ENCODE peak calls at places on chromosomes 11 and 22, in five cellular contexts. R is GM23338, G is mesendoderm, X is MM.1S, I is Caco-2. S is an unnamed sample. For H3K27me3 and H3K4me1, the result is how much of the 10 kb centered on the place peaks cover.

GRCh38 chr11:93370260-93370659 is 39.7 kb downstream of the DEUP1 start:
- DNase-seq in R (no peak), G (no peak), X (no peak), I (no peak), S (no peak)

GRCh38 chr11:114171257-114172054 is 111.9 kb downstream of the ZBTB16 start:
- DNase-seq in R (no peak), G (no peak), X (no peak), I (no peak), S (no peak)

GRCh38 chr11:67022341-67022933 is 497 bp upstream of the SYT12 start:
- DNase-seq in R (no peak), G (no peak), X (no peak), I (no peak), S (peak)

GRCh38 chr11:90349741-90350140 is 126.9 kb upstream of the CHORDC1 start:
- DNase-seq in R (no peak), G (no peak), X (no peak), I (no peak), S (no peak)

GRCh38 chr11:64563966-64564365 is 27.1 kb upstream of the SLC22A12 start:
- DNase-seq in R (no peak), G (no peak), X (no peak), I (no peak), S (no peak)

GRCh38 chr22:31838917-31839316 is 85.1 kb downstream of the DEPDC5 start:
- DNase-seq in R (no peak), G (no peak), X (no peak), I (no peak), S (no peak)

GRCh38 chr22:33426451-33426850 is 368.3 kb upstream of the SYN3 start:
- DNase-seq in R (no peak), G (no peak), X (no peak), I (no peak), S (no peak)

GRCh38 chr11:114477946-114478537 is 38.8 kb downstream of the REXO2 start:
- DNase-seq in R (peak), G (peak), X (no peak), I (no peak), S (no peak)

GRCh38 chr11:86202013-86202336 is 42.6 kb upstream of the EED start:
- DNase-seq in R (no peak), G (no peak), X (peak), I (no peak), S (no peak)

GRCh38 chr22:40203568-40203967 is 25.8 kb downstream of the TNRC6B start:
- DNase-seq in R (no peak), G (no peak), X (peak), I (no peak), S (no peak)

GRCh38 chr11:108319541-108320145 is 96.8 kb downstream of the ATM start:
- DNase-seq in R (no peak), G (no peak), X (no peak), I (no peak), S (no peak)

GRCh38 chr11:117989351-117990102 is 3.3 kb downstream of the IL10RA start:
- DNase-seq in R (no peak), G (no peak), X (no peak), I (no peak), S (no peak)
- H3K27me3 ChIP-seq in R (under half), G (under half), X (under half), I (under half), S (under half)

GRCh38 chr11:96256213-96256580 is 86.8 kb downstream of the MAML2 start:
- DNase-seq in R (peak), G (no peak), X (no peak), I (no peak), S (no peak)

GRCh38 chr11:96257972-96258951 is 84.7 kb downstream of the MAML2 start:
- DNase-seq in R (no peak), G (no peak), X (peak), I (no peak), S (no peak)

GRCh38 chr11:96257036-96257435 is 86.0 kb downstream of the MAML2 start:
- DNase-seq in R (no peak), G (no peak), X (no peak), I (no peak), S (no peak)

GRCh38 chr11:96254854-96255253 is 88.1 kb downstream of the MAML2 start:
- DNase-seq in R (no peak), G (no peak), X (no peak), I (no peak), S (no peak)

GRCh38 chr11:96256604-96257003 is 86.4 kb downstream of the MAML2 start:
- DNase-seq in R (no peak), G (no peak), X (no peak), I (no peak), S (no peak)
- H3K4me1 ChIP-seq in R (under half), G (under half), X (half or more), I (under half), S (under half)

GRCh38 chr11:123186291-123186690 is 8.8 kb downstream of the CLMP start:
- DNase-seq in R (no peak), G (peak), X (no peak), I (no peak), S (no peak)

GRCh38 chr11:123187221-123187620 is 7.8 kb downstream of the CLMP start:
- DNase-seq in R (no peak), G (no peak), X (no peak), I (peak), S (no peak)

GRCh38 chr11:123190504-123190903 is 4.5 kb downstream of the CLMP start:
- DNase-seq in R (no peak), G (no peak), X (no peak), I (no peak), S (no peak)

GRCh38 chr11:123187670-123188507 is 7.2 kb downstream of the CLMP start:
- DNase-seq in R (no peak), G (peak), X (no peak), I (peak), S (peak)

DNA sequence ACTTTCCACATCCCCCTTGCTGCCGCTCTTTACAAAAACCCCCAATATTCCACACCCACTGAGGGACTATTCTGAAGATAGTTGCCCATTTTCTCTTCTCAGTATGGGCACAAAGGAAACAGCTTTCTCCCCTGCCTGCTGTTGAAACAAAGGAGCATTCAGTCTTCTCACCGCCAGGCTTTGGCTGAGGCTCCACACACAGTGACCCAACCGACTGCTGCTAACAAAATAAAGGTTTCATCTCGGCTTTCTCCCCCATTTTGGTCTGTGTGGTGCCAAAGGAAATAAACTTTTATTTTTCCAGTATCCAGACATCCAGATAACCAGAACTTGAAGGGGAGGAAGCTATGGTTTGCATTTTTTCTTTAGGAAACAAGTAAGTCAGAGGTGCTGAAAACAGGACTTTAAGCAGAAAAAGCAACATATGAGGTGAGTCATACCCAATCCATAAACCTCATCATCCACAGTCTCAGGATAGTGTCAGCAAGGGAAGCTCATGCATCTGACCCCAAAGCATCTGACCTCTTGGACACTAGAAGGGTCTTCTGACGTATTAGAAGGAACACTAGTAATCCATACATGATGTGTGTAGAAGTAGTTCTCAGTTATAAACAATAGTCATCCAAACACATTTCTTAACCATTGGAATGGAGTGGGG is 6.4 kb downstream of the CLMP start:
- DNase-seq in R (no peak), G (peak), X (no peak), I (no peak), S (no peak)
- H3K27me3 ChIP-seq in R (under half), G (under half), X (under half), I (under half), S (under half)

GRCh38 chr11:128735935-128736610 is 42.2 kb downstream of the FLI1 start:
- DNase-seq in R (no peak), G (peak), X (peak), I (no peak), S (no peak)
- H3K4me1 ChIP-seq in R (under half), G (under half), X (half or more), I (under half), S (under half)

GRCh38 chr11:1440066-1440465 is 46.5 kb downstream of the MOB2 start:
- DNase-seq in R (no peak), G (no peak), X (no peak), I (no peak), S (no peak)
- H3K27me3 ChIP-seq in R (under half), G (under half), X (under half), I (under half), S (under half)

DNA sequence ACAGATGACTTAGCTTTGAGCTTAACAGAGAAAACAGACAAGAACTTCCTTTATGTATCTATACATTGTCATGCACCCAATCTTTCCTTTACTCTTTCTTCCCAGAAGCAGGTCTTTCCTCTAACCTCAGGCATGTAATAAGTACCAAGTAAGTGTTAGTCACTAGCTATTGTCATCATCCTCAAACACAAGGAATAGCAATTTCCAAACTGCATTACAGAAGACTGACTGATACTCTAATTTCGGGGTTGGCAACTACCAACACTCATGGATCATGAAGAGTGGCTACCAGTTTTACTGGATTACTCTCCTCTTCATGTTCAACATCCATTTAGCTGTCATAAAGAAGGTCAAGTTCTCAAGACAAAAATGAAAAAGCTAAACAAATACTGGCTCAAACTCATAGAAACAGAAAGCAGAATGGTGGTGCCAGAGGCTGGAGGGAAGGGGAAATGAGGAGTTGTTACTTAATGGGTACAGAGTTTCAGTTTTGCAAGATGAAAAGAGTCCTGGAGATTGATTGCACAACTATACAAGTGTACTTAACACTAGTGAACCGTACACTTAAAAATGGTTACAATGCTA is 111.6 kb downstream of the SIK3 start:
- DNase-seq in R (peak), G (no peak), X (peak), I (no peak), S (no peak)
- H3K4me1 ChIP-seq in R (under half), G (under half), X (under half), I (under half), S (under half)

DNA sequence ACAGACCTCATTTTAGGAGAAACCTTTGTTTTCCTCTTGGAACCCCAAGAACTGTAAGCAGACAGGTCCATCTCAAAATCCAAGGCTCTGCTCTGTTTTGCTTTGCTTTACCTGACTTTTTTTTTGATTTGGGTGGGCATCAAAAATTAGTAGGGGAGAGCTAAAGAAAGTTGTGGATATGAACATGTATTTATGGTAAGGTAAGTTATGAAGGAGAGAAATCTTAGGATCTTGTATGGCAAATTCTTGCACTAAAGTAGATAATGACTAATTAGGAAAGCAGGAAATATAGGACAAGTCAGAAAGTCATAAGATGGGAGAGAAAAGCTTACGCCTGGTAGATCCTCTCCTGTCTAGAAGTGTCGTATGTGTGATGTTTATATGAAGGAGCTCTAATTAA is 116.1 kb upstream of the VPREB1 start:
- DNase-seq in R (no peak), G (no peak), X (no peak), I (no peak), S (no peak)
- H3K27me3 ChIP-seq in R (half or more), G (under half), X (under half), I (under half), S (under half)

S was measured in BE2C.